ENCODE peak calls at places on chromosomes 16 and 17, in ten cellular contexts. One of them, this sample, is unnamed.
A peak's percentile ranks its signal among the peaks of the same experiment; 100 is the strongest.

GRCh38 chr17:73182616-73183310 is 10.1 kb upstream of the COG1 start:
- DNase-seq in prostate gland: no peak
- DNase-seq in endothelial cell of umbilical vein: no peak
- DNase-seq in ascending aorta: no peak
- DNase-seq in coronary artery: no peak
- DNase-seq in colonic mucosa: no peak
- DNase-seq in tibial artery: peak; percentile 23
- DNase-seq in GM23338: no peak
- DNase-seq in AG04450: peak; percentile 6
- DNase-seq in A549: no peak
- DNase-seq in this sample: no peak

GRCh38 chr16:69187891-69188451 is 1.0 kb downstream of the SNTB2 start:
- DNase-seq in GM23338: peak; percentile 50
- DNase-seq in colonic mucosa: peak; percentile 45
- DNase-seq in tibial artery: peak; percentile 74
- DNase-seq in A549: peak; percentile 34
- DNase-seq in AG04450: no peak
- DNase-seq in coronary artery: no peak
- DNase-seq in prostate gland: peak; percentile 48
- DNase-seq in endothelial cell of umbilical vein: peak; percentile 67
- DNase-seq in ascending aorta: no peak
- DNase-seq in this sample: peak; percentile 45

GRCh38 chr16:67444259-67445125 is 13.6 kb downstream of the HSD11B2 start:
- DNase-seq in colonic mucosa: no peak
- DNase-seq in tibial artery: no peak
- DNase-seq in endothelial cell of umbilical vein: no peak
- DNase-seq in prostate gland: no peak
- DNase-seq in AG04450: no peak
- DNase-seq in ascending aorta: no peak
- DNase-seq in A549: no peak
- DNase-seq in coronary artery: no peak
- DNase-seq in GM23338: peak; percentile 63
- DNase-seq in this sample: no peak

GRCh38 chr16:1535391-1536291 is 2.2 kb downstream of the TMEM204 start:
- DNase-seq in AG04450: no peak
- DNase-seq in endothelial cell of umbilical vein: no peak
- DNase-seq in prostate gland: no peak
- DNase-seq in ascending aorta: no peak
- DNase-seq in GM23338: peak; percentile 32
- DNase-seq in tibial artery: no peak
- DNase-seq in colonic mucosa: no peak
- DNase-seq in A549: no peak
- DNase-seq in coronary artery: no peak
- DNase-seq in this sample: no peak

GRCh38 chr17:35768796-35769195 is 8.1 kb downstream of the C17orf50 start:
- DNase-seq in AG04450: no peak
- DNase-seq in colonic mucosa: no peak
- DNase-seq in coronary artery: no peak
- DNase-seq in ascending aorta: no peak
- DNase-seq in GM23338: no peak
- DNase-seq in A549: no peak
- DNase-seq in tibial artery: no peak
- DNase-seq in endothelial cell of umbilical vein: no peak
- DNase-seq in prostate gland: no peak
- DNase-seq in this sample: no peak

GRCh38 chr17:22467720-22468119 is 775.4 kb downstream of the KCNJ18 start:
- DNase-seq in tibial artery: no peak
- DNase-seq in coronary artery: no peak
- DNase-seq in A549: no peak
- DNase-seq in ascending aorta: no peak
- DNase-seq in GM23338: no peak
- DNase-seq in prostate gland: no peak
- DNase-seq in endothelial cell of umbilical vein: no peak
- DNase-seq in AG04450: no peak
- DNase-seq in colonic mucosa: no peak
- DNase-seq in this sample: no peak

GRCh38 chr16:26442333-26442732 is 624.4 kb upstream of the C16orf82 start:
- DNase-seq in ascending aorta: no peak
- DNase-seq in colonic mucosa: no peak
- DNase-seq in prostate gland: no peak
- DNase-seq in tibial artery: no peak
- DNase-seq in GM23338: no peak
- DNase-seq in A549: no peak
- DNase-seq in AG04450: no peak
- DNase-seq in coronary artery: no peak
- DNase-seq in endothelial cell of umbilical vein: no peak
- DNase-seq in this sample: no peak

GRCh38 chr17:1939979-1940809 is 84.9 kb downstream of the RTN4RL1 start:
- DNase-seq in tibial artery: no peak
- DNase-seq in prostate gland: no peak
- DNase-seq in ascending aorta: no peak
- DNase-seq in endothelial cell of umbilical vein: no peak
- DNase-seq in coronary artery: no peak
- DNase-seq in A549: no peak
- DNase-seq in colonic mucosa: peak; percentile 43
- DNase-seq in GM23338: no peak
- DNase-seq in AG04450: no peak
- DNase-seq in this sample: no peak

GRCh38 chr16:30457743-30458560 is 12.3 kb upstream of the SEPHS2 start:
- DNase-seq in endothelial cell of umbilical vein: no peak
- DNase-seq in AG04450: no peak
- DNase-seq in prostate gland: no peak
- DNase-seq in GM23338: no peak
- DNase-seq in coronary artery: no peak
- DNase-seq in ascending aorta: no peak
- DNase-seq in A549: no peak
- DNase-seq in tibial artery: no peak
- DNase-seq in colonic mucosa: no peak
- DNase-seq in this sample: no peak

GRCh38 chr17:81681672-81682071 is 1.9 kb downstream of the ARL16 start:
- DNase-seq in colonic mucosa: no peak
- DNase-seq in ascending aorta: no peak
- DNase-seq in AG04450: no peak
- DNase-seq in endothelial cell of umbilical vein: no peak
- DNase-seq in A549: no peak
- DNase-seq in GM23338: no peak
- DNase-seq in tibial artery: no peak
- DNase-seq in coronary artery: no peak
- DNase-seq in prostate gland: no peak
- DNase-seq in this sample: no peak

GRCh38 chr17:9256361-9256943 is 235.1 kb downstream of the NTN1 start:
- DNase-seq in A549: no peak
- DNase-seq in ascending aorta: no peak
- DNase-seq in tibial artery: no peak
- DNase-seq in endothelial cell of umbilical vein: no peak
- DNase-seq in AG04450: no peak
- DNase-seq in prostate gland: no peak
- DNase-seq in GM23338: no peak
- DNase-seq in coronary artery: no peak
- DNase-seq in colonic mucosa: no peak
- DNase-seq in this sample: no peak

GRCh38 chr17:46922487-46922803 is 515 bp upstream of the GOSR2 start:
- DNase-seq in colonic mucosa: no peak
- DNase-seq in A549: no peak
- DNase-seq in GM23338: no peak
- DNase-seq in coronary artery: no peak
- DNase-seq in AG04450: no peak
- DNase-seq in endothelial cell of umbilical vein: no peak
- DNase-seq in prostate gland: no peak
- DNase-seq in tibial artery: no peak
- DNase-seq in ascending aorta: no peak
- DNase-seq in this sample: no peak
- TF ChIP-seq CTCF in colonic mucosa: no peak
- TF ChIP-seq CTCF in A549: no peak
- TF ChIP-seq CTCF in GM23338: no peak
- TF ChIP-seq CTCF in coronary artery: no peak
- TF ChIP-seq CTCF in AG04450: no peak
- TF ChIP-seq CTCF in endothelial cell of umbilical vein: no peak
- TF ChIP-seq CTCF in prostate gland: no peak
- TF ChIP-seq CTCF in tibial artery: no peak
- TF ChIP-seq CTCF in ascending aorta: no peak
- TF ChIP-seq CTCF in this sample: no peak

GRCh38 chr16:85537331-85537788 is 75.8 kb upstream of the GSE1 start:
- DNase-seq in prostate gland: no peak
- DNase-seq in coronary artery: no peak
- DNase-seq in colonic mucosa: no peak
- DNase-seq in ascending aorta: no peak
- DNase-seq in tibial artery: no peak
- DNase-seq in AG04450: no peak
- DNase-seq in A549: no peak
- DNase-seq in GM23338: no peak
- DNase-seq in endothelial cell of umbilical vein: no peak
- DNase-seq in this sample: no peak
- H3K27ac ChIP-seq in prostate gland: no peak overlapping the region
- H3K27ac ChIP-seq in coronary artery: no peak overlapping the region
- H3K27ac ChIP-seq in colonic mucosa: no peak overlapping the region
- H3K27ac ChIP-seq in ascending aorta: no peak overlapping the region
- H3K27ac ChIP-seq in tibial artery: no peak overlapping the region
- H3K27ac ChIP-seq in AG04450: no peak overlapping the region
- H3K27ac ChIP-seq in A549: no peak overlapping the region
- H3K27ac ChIP-seq in GM23338: no peak overlapping the region
- H3K27ac ChIP-seq in endothelial cell of umbilical vein: no peak overlapping the region
- H3K27ac ChIP-seq in this sample: no peak overlapping the region

DNA sequence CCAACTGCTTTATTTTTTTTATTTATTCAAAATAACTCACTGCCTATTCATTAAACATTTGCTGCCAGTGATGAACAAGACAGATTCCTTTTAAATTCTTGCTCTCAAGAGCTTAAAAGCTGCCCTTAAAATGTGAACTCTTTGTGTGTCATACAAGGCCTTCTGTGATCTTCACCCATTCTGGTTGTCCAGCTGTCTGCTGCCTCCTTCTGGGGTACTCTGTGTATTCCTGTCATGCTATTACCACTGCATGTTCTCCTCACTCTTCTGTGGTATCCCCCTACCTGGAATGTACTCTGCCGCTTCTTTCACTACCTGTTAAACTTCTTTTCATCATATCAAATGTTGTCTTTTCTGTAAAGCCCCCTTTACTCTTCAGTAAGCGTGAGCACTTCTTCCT is 165.8 kb downstream of the CHD9 start:
- DNase-seq in coronary artery: no peak
- DNase-seq in tibial artery: no peak
- DNase-seq in AG04450: no peak
- DNase-seq in A549: peak; percentile 49
- DNase-seq in endothelial cell of umbilical vein: peak; percentile 71
- DNase-seq in ascending aorta: no peak
- DNase-seq in prostate gland: no peak
- DNase-seq in GM23338: peak; percentile 41
- DNase-seq in colonic mucosa: no peak
- DNase-seq in this sample: no peak
- TF ChIP-seq CTCF in coronary artery: no peak
- TF ChIP-seq CTCF in tibial artery: no peak
- TF ChIP-seq CTCF in AG04450: peak; percentile 41
- TF ChIP-seq CTCF in A549: peak; percentile 12
- TF ChIP-seq CTCF in endothelial cell of umbilical vein: peak; percentile 46
- TF ChIP-seq CTCF in ascending aorta: no peak
- TF ChIP-seq CTCF in prostate gland: no peak
- TF ChIP-seq CTCF in GM23338: peak; percentile 45
- TF ChIP-seq CTCF in colonic mucosa: no peak
- TF ChIP-seq CTCF in this sample: no peak

GRCh38 chr17:40478486-40478885 is 22.9 kb downstream of the TNS4 start:
- DNase-seq in colonic mucosa: no peak
- DNase-seq in AG04450: no peak
- DNase-seq in coronary artery: no peak
- DNase-seq in tibial artery: no peak
- DNase-seq in endothelial cell of umbilical vein: no peak
- DNase-seq in A549: no peak
- DNase-seq in GM23338: no peak
- DNase-seq in prostate gland: no peak
- DNase-seq in ascending aorta: no peak
- DNase-seq in this sample: no peak
- H3K27ac ChIP-seq in colonic mucosa: no peak overlapping the region
- H3K27ac ChIP-seq in AG04450: no peak overlapping the region
- H3K27ac ChIP-seq in coronary artery: no peak overlapping the region
- H3K27ac ChIP-seq in tibial artery: no peak overlapping the region
- H3K27ac ChIP-seq in endothelial cell of umbilical vein: no peak overlapping the region
- H3K27ac ChIP-seq in A549: peak overlapping the region; percentile 97
- H3K27ac ChIP-seq in GM23338: no peak overlapping the region
- H3K27ac ChIP-seq in prostate gland: no peak overlapping the region
- H3K27ac ChIP-seq in ascending aorta: no peak overlapping the region
- H3K27ac ChIP-seq in this sample: peak overlapping the region; percentile 100

GRCh38 chr17:19377602-19378415 is 489 bp upstream of the MAPK7 start:
- DNase-seq in tibial artery: peak; percentile 100
- DNase-seq in ascending aorta: peak; percentile 95
- DNase-seq in A549: peak; percentile 100
- DNase-seq in prostate gland: peak; percentile 98
- DNase-seq in GM23338: peak; percentile 99
- DNase-seq in coronary artery: peak; percentile 100
- DNase-seq in AG04450: peak; percentile 98
- DNase-seq in colonic mucosa: peak; percentile 90
- DNase-seq in endothelial cell of umbilical vein: peak; percentile 100
- DNase-seq in this sample: peak; percentile 99
- TF ChIP-seq CTCF in tibial artery: no peak
- TF ChIP-seq CTCF in ascending aorta: no peak
- TF ChIP-seq CTCF in A549: no peak
- TF ChIP-seq CTCF in prostate gland: no peak
- TF ChIP-seq CTCF in GM23338: no peak
- TF ChIP-seq CTCF in coronary artery: no peak
- TF ChIP-seq CTCF in AG04450: no peak
- TF ChIP-seq CTCF in colonic mucosa: no peak
- TF ChIP-seq CTCF in endothelial cell of umbilical vein: no peak
- TF ChIP-seq CTCF in this sample: no peak

This sample was measured in RWPE1.